ENCODE peak calls at places on chromosomes 11 and 22, in five cellular contexts. P, M, G, I and O are unnamed samples.

GRCh38 chr11:19812096-19812495 is 99.5 kb downstream of the NAV2 start:
- DNase-seq in I (no peak), P (no peak), M (no peak), G (no peak), O (no peak)

GRCh38 chr22:48491451-48491941 is 1336.2 kb downstream of the BRD1 start:
- DNase-seq in M (no peak), G (no peak), P (no peak), I (no peak), O (no peak)

GRCh38 chr11:87022254-87022653 is 15.5 kb upstream of the TMEM135 start:
- DNase-seq in I (no peak), P (no peak), M (no peak), G (no peak), O (no peak)

GRCh38 chr11:3083321-3083720 is 26.1 kb upstream of the CARS1 start:
- DNase-seq in M (no peak), G (no peak), P (no peak), I (no peak), O (no peak)

GRCh38 chr11:45650166-45651095 is 15.0 kb downstream of the CHST1 start:
- DNase-seq in P (no peak), M (no peak), I (no peak), G (no peak), O (no peak)

GRCh38 chr22:48198489-48199459 is 1436.3 kb downstream of the TBC1D22A start:
- DNase-seq in I (no peak), M (no peak), P (no peak), G (no peak), O (no peak)

GRCh38 chr22:43948836-43949235 is 6.4 kb upstream of the SAMM50 start:
- DNase-seq in I (no peak), M (no peak), G (no peak), P (no peak), O (no peak)

GRCh38 chr11:61969838-61970452 is 2.5 kb upstream of the FTH1 start:
- DNase-seq in P (peak), M (no peak), I (no peak), G (no peak), O (peak)

GRCh38 chr22:50188356-50188755 is 2.6 kb downstream of the TRABD start:
- DNase-seq in I (no peak), M (no peak), P (no peak), G (no peak), O (no peak)

GRCh38 chr22:33018232-33018864 is 39.8 kb downstream of the SYN3 start:
- DNase-seq in I (peak), P (peak), M (no peak), G (peak), O (no peak)

GRCh38 chr11:12238420-12238819 is 128.0 kb downstream of the MICAL2 start:
- DNase-seq in M (no peak), G (no peak), P (no peak), I (no peak), O (no peak)

GRCh38 chr11:100863080-100863581 is 176.0 kb downstream of the ARHGAP42 start:
- DNase-seq in M (no peak), P (peak), I (peak), G (no peak), O (peak)

GRCh38 chr11:44199816-44200215 is 104.3 kb downstream of the EXT2 start:
- DNase-seq in M (no peak), P (no peak), I (no peak), G (no peak), O (no peak)